ENCODE peak calls at places on chromosomes 5 and 9, in four cellular contexts. C is astrocyte of the cerebellum, X is WTC11, W is T47D. H is an unnamed sample.

GRCh38 chr5:125044491-125045282 is 298.2 kb upstream of the ZNF608 start:
- DNase-seq in C (no peak), X (no peak), W (no peak), H (no peak)

GRCh38 chr9:19154135-19154612 is 26.9 kb upstream of the PLIN2 start:
- DNase-seq in C (no peak), X (no peak), W (no peak), H (no peak)

GRCh38 chr9:73719660-73720059 is 568.0 kb downstream of the ANXA1 start:
- DNase-seq in C (no peak), X (no peak), W (no peak), H (no peak)

GRCh38 chr5:33445808-33446207 is 5.0 kb downstream of the TARS1 start:
- DNase-seq in C (no peak), X (no peak), W (no peak), H (no peak)

GRCh38 chr9:80131627-80132026 is 559.9 kb downstream of the TLE4 start:
- DNase-seq in C (no peak), X (no peak), W (no peak), H (no peak)

GRCh38 chr5:6829150-6829784 is 116.0 kb downstream of the TENT4A start:
- DNase-seq in C (no peak), X (no peak), W (no peak), H (no peak)

GRCh38 chr5:55691265-55692105 is 20.6 kb downstream of the SLC38A9 start:
- DNase-seq in C (peak; percentile 53), X (no peak), W (peak; percentile 71), H (peak; percentile 26)

GRCh38 chr9:133460405-133461175 is 812 bp downstream of the CACFD1 start:
- DNase-seq in C (no peak), X (peak; percentile 76), W (peak; percentile 87), H (peak; percentile 97)

GRCh38 chr9:36939214-36939613 is 94.9 kb downstream of the PAX5 start:
- DNase-seq in C (no peak), X (no peak), W (no peak), H (no peak)

GRCh38 chr5:127313847-127314473 is 23.4 kb downstream of the MEGF10 start:
- DNase-seq in C (no peak), X (peak; percentile 77), W (peak; percentile 69), H (no peak)

GRCh38 chr9:129333961-129334743 is 156.1 kb upstream of the IER5L start:
- DNase-seq in C (peak; percentile 92), X (peak; percentile 91), W (peak; percentile 91), H (peak; percentile 96)

GRCh38 chr5:96302174-96302738 is 130.8 kb downstream of the PCSK1 start:
- DNase-seq in C (no peak), X (no peak), W (no peak), H (no peak)

GRCh38 chr9:129319938-129320481 is 141.9 kb upstream of the IER5L start:
- DNase-seq in C (no peak), X (no peak), W (no peak), H (no peak)

GRCh38 chr9:111897831-111898144 is 1.2 kb downstream of the UGCG start:
- DNase-seq in C (no peak), X (no peak), W (peak; percentile 68), H (no peak)

GRCh38 chr5:1732955-1733354 is 66.7 kb downstream of the MRPL36 start:
- DNase-seq in C (no peak), X (no peak), W (no peak), H (no peak)

GRCh38 chr5:33837301-33837700 is 54.5 kb downstream of the ADAMTS12 start:
- DNase-seq in C (no peak), X (no peak), W (no peak), H (no peak)

GRCh38 chr9:26870292-26870691 is 22.3 kb downstream of the CAAP1 start:
- DNase-seq in C (no peak), X (no peak), W (no peak), H (no peak)

GRCh38 chr5:127425037-127425436 is 92.4 kb upstream of the PRRC1 start:
- DNase-seq in C (no peak), X (no peak), W (no peak), H (no peak)

GRCh38 chr5:19266791-19267190 is 721.2 kb downstream of the CDH18 start:
- DNase-seq in C (no peak), X (no peak), W (no peak), H (no peak)

GRCh38 chr9:91837982-91838731 is 111.9 kb downstream of the ROR2 start:
- DNase-seq in C (no peak), X (no peak), W (peak; percentile 50), H (no peak)

GRCh38 chr9:123998970-123999621 is 12.5 kb upstream of the LHX2 start:
- DNase-seq in C (no peak), X (peak; percentile 38), W (no peak), H (no peak)

GRCh38 chr5:134136221-134136631 is 21.7 kb downstream of the TCF7 start:
- DNase-seq in C (no peak), X (no peak), W (peak; percentile 25), H (no peak)

GRCh38 chr5:177452688-177453638 is 6.3 kb downstream of the PRR7 start:
- DNase-seq in C (no peak), X (no peak), W (no peak), H (no peak)

GRCh38 chr9:129702563-129702962 is 37.1 kb downstream of the PRRX2 start:
- DNase-seq in C (no peak), X (no peak), W (no peak), H (no peak)

GRCh38 chr5:88724201-88724600 is 158.8 kb downstream of the MEF2C start:
- DNase-seq in C (no peak), X (no peak), W (peak; percentile 21), H (no peak)

GRCh38 chr9:137463194-137463930 is 4.2 kb upstream of the NSMF start:
- DNase-seq in C (no peak), X (no peak), W (no peak), H (no peak)

GRCh38 chr9:69472101-69472625 is 147.1 kb downstream of the ENTREP1 start:
- DNase-seq in C (no peak), X (no peak), W (no peak), H (no peak)

GRCh38 chr9:93261735-93262523 is 78.0 kb downstream of the WNK2 start:
- DNase-seq in C (no peak), X (peak; percentile 9), W (no peak), H (no peak)

GRCh38 chr5:43191740-43192557 is at the start of gene NIM1K:
- DNase-seq in C (no peak), X (peak; percentile 75), W (peak; percentile 16), H (peak; percentile 80)

GRCh38 chr9:89969156-89969566 is 364.3 kb downstream of the GADD45G start:
- DNase-seq in C (no peak), X (no peak), W (no peak), H (peak; percentile 29)

GRCh38 chr9:136171009-136171800 is 33.7 kb downstream of the LHX3 start:
- DNase-seq in C (peak; percentile 22), X (peak; percentile 67), W (peak; percentile 66), H (peak; percentile 74)

GRCh38 chr9:88945636-88946333 is 45.5 kb upstream of the S1PR3 start:
- DNase-seq in C (no peak), X (no peak), W (no peak), H (no peak)

GRCh38 chr9:82105729-82106128 is 117.2 kb downstream of the SPATA31D1 start:
- DNase-seq in C (no peak), X (no peak), W (peak; percentile 40), H (no peak)

GRCh38 chr5:125277494-125278154 is 531.2 kb upstream of the ZNF608 start:
- DNase-seq in C (peak; percentile 76), X (no peak), W (peak; percentile 46), H (no peak)

GRCh38 chr5:150116667-150117395 is 30.5 kb upstream of the CSF1R start:
- DNase-seq in C (no peak), X (no peak), W (no peak), H (no peak)

GRCh38 chr5:181263633-181264032 is 2.7 kb upstream of the TRIM52 start:
- DNase-seq in C (no peak), X (no peak), W (no peak), H (no peak)

GRCh38 chr9:117073539-117074336 is 341.1 kb downstream of the ASTN2 start:
- DNase-seq in C (peak; percentile 13), X (peak; percentile 80), W (peak; percentile 60), H (peak; percentile 34)

GRCh38 chr9:101445353-101446029 is 9.9 kb upstream of the ALDOB start:
- DNase-seq in C (no peak), X (no peak), W (no peak), H (no peak)

GRCh38 chr9:20884985-20885593 is 146.4 kb downstream of the HACD4 start:
- DNase-seq in C (peak; percentile 33), X (peak; percentile 65), W (peak; percentile 65), H (peak; percentile 4)